ENCODE peak calls at places on chromosomes 6 and 20, in four cellular contexts. S is thoracic aorta, X is GM13976, A is fibroblast of mammary gland. D is an unnamed sample.

GRCh38 chr20:9413001-9413400 is 101.4 kb upstream of the LAMP5 start:
- DNase-seq in S (no peak), X (no peak), A (no peak), D (no peak)

GRCh38 chr20:4613718-4614620 is 107.7 kb upstream of the PRND start:
- DNase-seq in S (no peak), X (peak; percentile 57), A (peak; percentile 57), D (peak; percentile 50)

GRCh38 chr6:7897461-7898192 is 13.0 kb downstream of the TXNDC5 start:
- DNase-seq in S (no peak), X (peak; percentile 69), A (no peak), D (peak; percentile 60)

GRCh38 chr6:120211955-120212792 is 862.6 kb upstream of the MAN1A1 start:
- DNase-seq in S (no peak), X (no peak), A (peak; percentile 71), D (no peak)

GRCh38 chr20:59749293-59749680 is 144.9 kb downstream of the PHACTR3 start:
- DNase-seq in S (no peak), X (no peak), A (peak; percentile 57), D (no peak)

GRCh38 chr20:19995220-19995863 is 21.8 kb upstream of the NAA20 start:
- DNase-seq in S (no peak), X (peak; percentile 60), A (peak; percentile 74), D (peak; percentile 62)

GRCh38 chr6:21836292-21836691 is 242.7 kb downstream of the SOX4 start:
- DNase-seq in S (no peak), X (no peak), A (no peak), D (no peak)

GRCh38 chr6:81753709-81754678 is 1.5 kb upstream of the TENT5A start:
- DNase-seq in S (peak; percentile 54), X (peak; percentile 54), A (peak; percentile 68), D (peak; percentile 54)

GRCh38 chr6:36911946-36912555 is 26.3 kb downstream of the C6orf89 start:
- DNase-seq in S (no peak), X (no peak), A (no peak), D (no peak)

GRCh38 chr6:155126727-155127439 is 131.8 kb downstream of the TIAM2 start:
- DNase-seq in S (no peak), X (peak; percentile 42), A (peak; percentile 77), D (peak; percentile 48)

GRCh38 chr20:58571341-58571941 is 56.2 kb upstream of the APCDD1L start:
- DNase-seq in S (no peak), X (no peak), A (no peak), D (no peak)

GRCh38 chr20:62377064-62377461 is 9.8 kb upstream of the RPS21 start:
- DNase-seq in S (no peak), X (no peak), A (no peak), D (no peak)

GRCh38 chr20:62374431-62375152 is 7.5 kb upstream of the LAMA5 start:
- DNase-seq in S (no peak), X (no peak), A (no peak), D (no peak)

GRCh38 chr20:62377615-62378085 is 9.3 kb upstream of the RPS21 start:
- DNase-seq in S (no peak), X (no peak), A (no peak), D (no peak)

GRCh38 chr20:62378215-62378614 is 8.7 kb upstream of the RPS21 start:
- DNase-seq in S (no peak), X (no peak), A (no peak), D (no peak)

GRCh38 chr20:62376112-62377063 is 9.3 kb upstream of the LAMA5 start:
- DNase-seq in S (no peak), X (no peak), A (peak; percentile 29), D (no peak)
- TF ChIP-seq CTCF in S (peak; percentile 77), X (no peak), A (peak; percentile 36), D (no peak)

GRCh38 chr6:164321297-164321696 is 906.8 kb downstream of the QKI start:
- DNase-seq in S (no peak), X (no peak), A (no peak), D (no peak)

GRCh38 chr6:164315376-164315775 is 900.9 kb downstream of the QKI start:
- DNase-seq in S (no peak), X (no peak), A (no peak), D (no peak)
- TF ChIP-seq CTCF in S (no peak), X (no peak), A (no peak), D (no peak)

DNA sequence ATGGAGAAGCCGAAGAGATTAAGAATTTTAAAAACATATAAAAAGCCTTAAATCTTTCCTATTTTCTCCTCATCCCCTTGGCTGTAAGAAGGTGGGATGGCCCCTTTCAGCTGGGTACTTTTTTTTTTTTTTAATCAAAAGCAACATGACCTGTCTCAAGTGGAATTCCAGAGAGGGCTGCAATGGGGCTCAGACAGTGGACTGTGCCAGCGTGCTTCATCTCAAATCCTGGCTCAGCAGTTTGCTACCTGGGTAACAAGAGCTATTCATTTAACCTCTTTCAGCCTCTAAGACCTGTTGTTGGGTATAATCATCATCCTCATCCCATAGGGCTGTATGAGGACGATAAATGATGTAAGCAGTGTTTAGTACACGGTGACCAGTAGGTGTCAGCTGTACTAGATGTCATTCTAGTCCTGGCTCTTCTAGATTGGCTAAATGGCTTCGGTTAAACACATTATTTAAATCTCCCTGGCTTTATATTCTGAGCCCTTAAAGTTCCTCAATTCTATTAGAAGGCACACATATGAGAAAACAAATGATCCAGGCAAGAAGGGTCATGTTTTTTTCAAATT is 6.9 kb upstream of the PPP1R3G start:
- DNase-seq in S (no peak), X (peak; percentile 62), A (peak; percentile 30), D (peak; percentile 60)
- TF ChIP-seq CTCF in S (no peak), X (peak; percentile 20), A (peak; percentile 16), D (peak; percentile 37)

GRCh38 chr6:13233106-13233505 is 95.2 kb downstream of the TBC1D7 start:
- DNase-seq in S (no peak), X (no peak), A (no peak), D (no peak)

GRCh38 chr6:13226071-13226470 is 102.3 kb downstream of the TBC1D7 start:
- DNase-seq in S (no peak), X (no peak), A (no peak), D (no peak)

GRCh38 chr6:13234130-13234529 is 94.2 kb downstream of the TBC1D7 start:
- DNase-seq in S (no peak), X (no peak), A (no peak), D (no peak)

GRCh38 chr6:13228264-13229204 is 99.8 kb downstream of the TBC1D7 start:
- DNase-seq in S (no peak), X (no peak), A (no peak), D (no peak)

DNA sequence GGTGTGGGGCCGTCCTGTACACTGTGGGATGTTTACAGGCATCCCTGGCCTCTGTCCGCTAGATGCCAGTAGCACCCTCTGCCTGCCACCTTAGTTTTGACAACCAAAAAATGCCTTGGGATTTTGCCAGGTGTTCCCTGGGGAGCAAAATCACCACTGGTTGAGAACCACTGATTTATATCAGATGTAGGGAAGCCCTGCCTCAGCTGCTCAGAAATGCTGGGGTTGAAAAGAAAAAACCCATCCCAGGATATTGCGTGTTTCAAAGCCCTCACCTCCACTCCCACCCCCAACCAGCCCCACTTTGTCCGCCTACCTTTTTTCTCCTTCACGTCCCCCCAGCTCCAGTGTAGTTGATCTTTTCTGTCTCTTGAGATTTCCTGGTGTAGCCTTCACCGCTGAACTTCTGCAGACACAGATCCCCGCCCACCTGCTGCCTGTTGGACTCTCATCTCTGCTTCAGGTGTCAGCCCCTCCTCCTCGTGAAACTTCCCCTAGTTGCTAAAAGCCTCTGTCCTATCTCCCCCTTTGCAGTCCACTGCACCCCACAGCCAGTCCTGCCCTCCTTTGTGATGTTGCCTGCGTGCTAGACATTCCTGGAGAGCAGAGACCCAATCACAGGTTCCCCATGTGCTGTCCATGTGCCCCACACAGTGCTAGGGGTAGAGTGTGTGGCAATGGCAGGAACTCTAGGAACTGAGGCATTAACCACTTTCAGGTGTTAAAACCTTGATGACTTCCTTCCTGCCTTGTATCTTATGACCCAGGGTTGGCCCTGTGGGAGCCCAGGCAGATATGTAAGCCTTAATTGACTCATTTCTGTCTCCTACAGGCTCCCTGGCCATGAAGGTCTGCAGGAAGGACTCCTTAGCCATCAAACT is 98.9 kb downstream of the TBC1D7 start:
- DNase-seq in S (no peak), X (peak; percentile 68), A (no peak), D (peak; percentile 54)
- TF ChIP-seq CTCF in S (no peak), X (peak; percentile 21), A (no peak), D (peak; percentile 58)

GRCh38 chr6:64504509-64504908 is 868.9 kb downstream of the PHF3 start:
- DNase-seq in S (no peak), X (no peak), A (no peak), D (no peak)

GRCh38 chr6:64507661-64508060 is 872.1 kb downstream of the PHF3 start:
- DNase-seq in S (no peak), X (no peak), A (no peak), D (no peak)

GRCh38 chr6:64505312-64505711 is 869.7 kb downstream of the PHF3 start:
- DNase-seq in S (no peak), X (peak; percentile 20), A (peak; percentile 13), D (peak; percentile 27)
- TF ChIP-seq CTCF in S (no peak), X (peak; percentile 31), A (peak; percentile 60), D (peak; percentile 71)

GRCh38 chr6:27894839-27895762 is 17.1 kb downstream of the OR2B2 start:
- DNase-seq in S (no peak), X (no peak), A (peak; percentile 89), D (peak; percentile 53)

GRCh38 chr6:27891300-27891913 is 20.8 kb downstream of the OR2B2 start:
- DNase-seq in S (no peak), X (no peak), A (no peak), D (no peak)

GRCh38 chr6:27893836-27894807 is 18.1 kb downstream of the OR2B2 start:
- DNase-seq in S (peak; percentile 62), X (peak; percentile 66), A (peak; percentile 95), D (peak; percentile 58)

GRCh38 chr6:27892596-27893058 is 19.6 kb downstream of the OR2B2 start:
- DNase-seq in S (no peak), X (no peak), A (peak; percentile 31), D (no peak)

GRCh38 chr6:27893059-27893835 is 18.9 kb downstream of the OR2B2 start:
- DNase-seq in S (no peak), X (peak; percentile 90), A (peak; percentile 98), D (peak; percentile 89)
- TF ChIP-seq CTCF in S (no peak), X (no peak), A (no peak), D (no peak)

DNA sequence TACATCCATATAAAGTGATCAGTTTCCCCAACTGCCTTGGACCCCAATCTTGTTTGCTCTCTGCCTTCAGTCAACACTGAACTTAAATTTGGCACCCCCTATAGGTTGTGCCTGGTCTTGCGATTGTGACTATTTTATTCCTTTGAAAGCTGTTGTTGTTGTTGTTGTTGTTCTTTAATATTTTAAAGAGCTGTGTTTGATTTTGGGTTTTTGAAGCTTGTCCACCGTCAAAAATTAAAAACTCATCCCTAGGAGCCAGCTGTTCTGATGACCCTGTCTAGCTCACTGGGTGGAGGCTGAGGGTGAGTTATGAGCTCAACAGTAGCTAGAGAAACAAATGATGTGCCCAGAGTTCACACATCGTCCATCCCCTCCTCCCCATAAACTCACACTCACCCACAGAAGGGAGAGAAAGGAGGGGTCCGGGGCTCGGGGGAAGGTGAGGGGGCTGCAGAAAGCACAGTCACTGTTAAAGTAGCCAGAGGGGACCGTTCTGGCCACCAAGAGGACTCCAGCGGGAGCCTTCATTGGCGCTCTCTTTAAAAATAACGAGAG is 4.0 kb downstream of the SIM1 start:
- DNase-seq in S (no peak), X (peak; percentile 18), A (no peak), D (no peak)
- TF ChIP-seq CTCF in S (peak; percentile 3), X (no peak), A (peak; percentile 56), D (peak; percentile 21)

D was measured in GM13977.